ENCODE peak calls at places on chromosomes 1 and 21, in four cellular contexts. W is IMR-90, L is endothelial cell of umbilical vein, P is keratinocyte. F is an unnamed sample.

GRCh38 chr1:63718464-63719075 is 55.2 kb upstream of the ROR1 start:
- DNase-seq in W (no peak), P (no peak), L (no peak), F (no peak)

GRCh38 chr1:11448375-11449085 is 30.4 kb upstream of the DISP3 start:
- DNase-seq in L (no peak), P (no peak), W (no peak), F (no peak)

GRCh38 chr21:41742073-41742875 is 24.6 kb downstream of the RIPK4 start:
- DNase-seq in W (no peak), P (no peak), L (no peak), F (no peak)

GRCh38 chr1:117231748-117232373 is 21.1 kb upstream of the VTCN1 start:
- DNase-seq in P (no peak), W (no peak), L (no peak), F (no peak)

GRCh38 chr1:7581754-7582264 is 189.3 kb upstream of the VAMP3 start:
- DNase-seq in P (no peak), L (no peak), W (no peak), F (peak)

GRCh38 chr1:118339431-118340146 is 154.6 kb upstream of the SPAG17 start:
- DNase-seq in P (peak), W (no peak), L (no peak), F (no peak)

GRCh38 chr1:9201421-9202239 is 32.9 kb upstream of the H6PD start:
- DNase-seq in P (no peak), L (peak), W (peak), F (peak)

GRCh38 chr1:156086256-156086662 is 4.0 kb upstream of the MEX3A start:
- DNase-seq in W (peak), P (no peak), L (peak), F (no peak)

GRCh38 chr1:175188936-175189335 is 3.6 kb downstream of the KIAA0040 start:
- DNase-seq in L (no peak), W (no peak), P (no peak), F (no peak)

GRCh38 chr21:32748529-32748928 is 20.7 kb upstream of the SYNJ1 start:
- DNase-seq in L (no peak), W (no peak), P (no peak), F (no peak)

GRCh38 chr1:16187748-16188401 is 24.6 kb downstream of the ARHGEF19 start:
- DNase-seq in L (peak), P (peak), W (peak), F (peak)

GRCh38 chr21:17231124-17231523 is 281.7 kb upstream of the CXADR start:
- DNase-seq in W (no peak), L (no peak), P (no peak), F (no peak)

GRCh38 chr1:228982637-228983036 is 247.4 kb downstream of the RHOU start:
- DNase-seq in P (no peak), L (no peak), W (no peak), F (no peak)

GRCh38 chr21:41965045-41965444 is 11.2 kb upstream of the C2CD2 start:
- DNase-seq in P (no peak), L (no peak), W (no peak), F (no peak)

GRCh38 chr1:224203243-224204016 is 20.4 kb downstream of the DEGS1 start:
- DNase-seq in L (no peak), W (peak), P (no peak), F (peak)

GRCh38 chr1:239031310-239031709 is 355.1 kb upstream of the CHRM3 start:
- DNase-seq in W (no peak), L (no peak), P (no peak), F (peak)

GRCh38 chr21:28794341-28794970 is 198.2 kb downstream of the LTN1 start:
- DNase-seq in W (no peak), L (peak), P (no peak), F (no peak)

GRCh38 chr1:111204211-111204883 is 3.9 kb upstream of the DENND2D start:
- DNase-seq in L (no peak), W (no peak), P (no peak), F (peak)

GRCh38 chr1:51310871-51311613 is 19.3 kb downstream of the TTC39A start:
- DNase-seq in P (no peak), W (no peak), L (peak), F (no peak)

GRCh38 chr1:169115891-169116585 is 9.5 kb downstream of the ATP1B1 start:
- DNase-seq in P (peak), W (peak), L (no peak), F (no peak)

GRCh38 chr1:202160377-202160940 is at the start of gene PTPN7:
- DNase-seq in L (no peak), W (no peak), P (no peak), F (peak)

GRCh38 chr1:47766832-47767740 is 230.1 kb downstream of the TRABD2B start:
- DNase-seq in L (no peak), W (no peak), P (no peak), F (no peak)

GRCh38 chr1:52727114-52727586 is 897 bp downstream of the ZYG11B start:
- DNase-seq in L (peak), P (no peak), W (no peak), F (no peak)

GRCh38 chr1:97384294-97384952 is 536.4 kb downstream of the DPYD start:
- DNase-seq in P (peak), L (peak), W (peak), F (no peak)

GRCh38 chr1:15277370-15277769 is 30.3 kb downstream of the FHAD1 start:
- DNase-seq in L (no peak), W (no peak), P (no peak), F (no peak)

GRCh38 chr1:87212431-87213125 is 116.1 kb upstream of the LMO4 start:
- DNase-seq in L (no peak), P (no peak), W (no peak), F (no peak)
- H2AFZ ChIP-seq in L (no peak), P (no peak), W (no peak), F (no peak)

GRCh38 chr1:21651214-21652042 is 17.7 kb downstream of the RAP1GAP start:
- DNase-seq in P (no peak), W (no peak), L (no peak), F (peak)
- H3K27ac ChIP-seq in P (no peak), W (no peak), L (no peak), F (no peak)

DNA sequence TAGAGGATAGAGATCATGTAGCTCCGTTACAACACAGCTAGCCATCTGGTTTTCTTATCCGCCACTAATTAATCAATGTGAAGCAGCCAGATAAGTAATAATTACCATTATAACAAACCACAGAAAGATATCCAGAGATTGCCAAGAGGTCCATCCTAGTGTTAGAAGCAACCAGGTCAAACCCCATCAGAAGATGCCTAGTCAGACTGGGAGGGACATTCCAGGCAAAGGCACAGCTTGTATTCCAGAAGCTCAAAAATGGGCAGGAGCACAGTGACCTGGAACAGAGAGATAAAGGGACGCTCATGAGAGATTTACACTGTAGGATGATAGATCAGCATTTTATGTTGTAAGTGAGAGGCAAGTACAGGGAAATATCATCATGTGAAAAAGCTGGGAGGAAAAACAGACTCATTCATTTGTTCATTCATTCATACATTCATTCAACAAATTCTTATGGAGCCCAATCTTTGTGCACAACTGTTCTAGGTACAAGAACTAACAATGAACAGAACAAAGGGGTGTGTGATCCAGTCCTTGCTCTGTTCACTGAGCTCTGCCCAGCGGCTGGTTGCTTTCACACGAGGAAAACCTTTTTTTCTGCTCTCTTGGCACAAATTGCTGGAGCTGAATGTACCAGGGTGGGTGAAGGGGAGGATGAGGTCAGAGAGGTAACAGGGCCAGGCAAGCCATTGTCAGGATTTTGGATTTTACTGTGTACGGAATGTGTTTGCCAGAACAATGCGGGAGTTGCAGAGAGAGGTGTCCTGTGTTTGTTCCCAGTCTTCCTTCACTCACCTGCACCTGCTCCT is 240.8 kb upstream of the FGGY start:
- DNase-seq in W (no peak), P (no peak), L (no peak), F (peak)
- H3K4me3 ChIP-seq in W (no peak), P (no peak), L (no peak), F (no peak)

DNA sequence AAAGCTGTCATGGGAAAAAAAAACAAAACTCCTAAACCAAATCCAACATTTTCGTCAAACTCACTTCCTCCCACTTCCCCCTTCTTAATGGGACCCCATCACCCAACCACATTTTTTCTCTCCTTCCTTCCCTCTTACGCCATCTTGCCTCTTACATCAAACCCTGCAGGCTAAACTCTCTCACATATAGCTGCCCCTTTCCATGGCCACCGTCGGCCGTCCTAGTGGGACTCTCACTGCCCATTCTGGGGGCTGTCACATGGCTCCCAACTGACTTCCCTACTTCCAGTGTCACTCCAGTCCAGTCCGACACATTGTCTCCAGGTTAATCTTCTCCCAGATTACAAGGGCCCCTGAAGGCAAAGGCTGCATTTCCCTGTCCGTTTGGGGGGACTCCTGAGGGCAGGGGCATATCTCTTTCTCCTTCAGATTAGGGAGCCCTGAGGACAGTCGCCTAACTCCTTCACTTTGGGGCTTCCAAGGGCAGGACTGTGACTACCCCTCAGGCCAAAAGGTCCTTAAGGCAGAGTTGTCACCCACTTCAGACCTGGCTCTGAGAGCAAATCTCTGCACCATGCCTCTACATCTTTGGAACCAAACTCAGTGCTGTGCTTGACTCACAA is 658 bp downstream of the UBXN11 start:
- DNase-seq in L (peak), P (no peak), W (no peak), F (peak)
- H2AFZ ChIP-seq in L (peak), P (peak), W (peak), F (peak)

DNA sequence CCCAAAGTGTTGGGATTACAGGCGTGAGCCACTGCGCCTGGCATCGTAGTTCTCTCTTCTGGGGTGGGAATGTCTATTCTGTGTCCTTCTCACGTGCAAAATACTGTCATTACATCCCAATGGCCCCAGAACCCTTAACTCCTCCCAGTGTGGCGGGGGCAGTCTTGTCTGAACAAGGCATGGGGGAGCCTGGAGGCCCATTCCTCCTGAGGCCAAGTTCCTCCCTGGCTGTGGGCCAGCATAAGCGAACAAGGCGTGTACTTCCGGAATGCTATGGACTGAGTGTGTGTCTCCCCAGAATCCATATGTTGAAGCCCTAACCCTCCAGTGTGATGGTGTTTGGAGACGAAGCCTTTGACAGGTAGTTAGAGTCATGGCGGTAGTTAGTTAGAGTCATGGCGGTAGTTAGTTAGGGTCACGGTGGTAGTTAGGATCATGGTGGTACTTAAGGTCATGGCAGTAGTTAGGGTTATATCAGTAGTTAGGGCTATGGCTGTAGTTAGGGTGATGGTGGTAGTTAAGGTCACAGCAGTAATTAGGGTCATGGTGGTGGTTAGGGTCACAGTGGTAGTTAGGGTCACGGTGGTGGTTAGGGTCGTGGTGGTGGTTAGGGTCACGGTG is 71.0 kb downstream of the PRKCZ start:
- DNase-seq in L (no peak), W (no peak), P (no peak), F (peak)
- H3K27ac ChIP-seq in L (no peak), W (no peak), P (no peak), F (no peak)

GRCh38 chr1:61077676-61078521 is 4.5 kb upstream of the NFIA start:
- DNase-seq in W (peak), P (peak), L (peak), F (peak)

GRCh38 chr1:61079276-61079897 is 3.0 kb upstream of the NFIA start:
- DNase-seq in L (peak), P (no peak), W (no peak), F (no peak)

GRCh38 chr1:61079898-61080336 is 2.4 kb upstream of the NFIA start:
- DNase-seq in W (peak), L (peak), P (no peak), F (peak)

GRCh38 chr1:61076728-61077675 is 5.4 kb upstream of the NFIA start:
- DNase-seq in L (peak), P (no peak), W (peak), F (peak)

DNA sequence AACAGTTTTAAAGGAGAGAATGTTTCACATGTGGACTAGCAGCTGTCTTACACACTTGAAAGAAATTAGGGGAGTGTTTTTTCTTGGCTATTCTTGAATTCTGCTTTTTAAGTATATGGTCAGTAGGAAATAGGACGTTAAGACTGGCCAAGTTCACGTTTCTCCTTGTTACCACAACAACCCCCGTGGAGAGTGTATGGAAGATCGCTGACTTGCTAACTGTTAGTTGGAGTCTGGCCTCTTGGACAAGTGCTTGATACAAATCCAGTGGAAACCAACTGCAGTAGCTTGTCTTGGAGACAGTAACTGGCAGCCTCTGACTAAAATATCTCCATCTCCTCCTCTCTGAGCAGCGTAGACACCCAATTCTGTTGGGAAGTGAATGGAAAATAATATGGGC is 3.8 kb upstream of the NFIA start:
- DNase-seq in W (no peak), L (peak), P (no peak), F (no peak)
- H3K4me3 ChIP-seq in W (no peak), L (peak), P (peak), F (peak)

DNA sequence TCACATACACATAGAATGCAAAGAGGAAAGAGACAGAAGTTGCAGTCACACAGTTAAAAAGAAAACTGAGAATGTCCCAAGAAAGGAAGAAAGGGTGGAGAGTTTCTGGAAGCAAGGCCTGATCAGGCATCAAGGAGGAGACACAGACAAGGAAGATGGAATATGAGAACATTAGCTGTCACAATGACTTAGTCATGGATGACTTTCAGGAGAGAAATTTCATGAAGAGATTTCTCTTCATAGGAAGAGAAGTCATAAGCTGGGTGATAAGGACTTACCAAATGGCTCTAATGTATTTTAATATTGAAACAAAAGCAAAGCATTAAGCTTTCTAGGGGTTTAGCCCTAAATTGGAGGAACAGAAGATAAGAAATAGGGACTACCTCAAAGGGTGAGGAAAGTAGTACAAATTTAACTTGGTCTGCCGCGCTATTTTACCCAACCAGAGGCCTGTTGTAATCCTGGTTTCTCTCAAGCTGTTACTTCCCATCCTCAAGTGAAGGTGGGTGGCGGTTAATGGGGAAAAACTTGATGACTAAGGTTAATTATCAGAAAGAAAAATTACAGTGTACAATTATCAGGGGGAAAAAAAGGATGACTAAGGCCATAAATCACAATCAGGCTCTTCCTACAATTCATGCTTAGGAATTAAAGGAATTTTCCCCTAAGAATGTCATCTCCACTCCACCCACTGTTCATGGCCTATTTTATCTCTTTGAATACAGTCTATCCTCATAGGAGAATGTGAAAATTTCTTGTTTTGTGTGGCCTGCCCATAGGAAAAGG is 93.9 kb upstream of the ADGRL2 start:
- DNase-seq in W (peak), P (no peak), L (peak), F (peak)
- H2AFZ ChIP-seq in W (no peak), P (peak), L (peak), F (peak)

GRCh38 chr1:209749660-209750059 is 6.2 kb upstream of the TRAF3IP3 start:
- DNase-seq in W (no peak), L (no peak), P (no peak), F (no peak)

GRCh38 chr1:209746469-209747269 is 9.2 kb upstream of the TRAF3IP3 start:
- DNase-seq in W (no peak), P (no peak), L (no peak), F (no peak)

GRCh38 chr1:209747580-209748262 is 8.1 kb upstream of the TRAF3IP3 start:
- DNase-seq in P (peak), L (peak), W (peak), F (peak)

GRCh38 chr1:209751627-209752231 is 4.1 kb upstream of the TRAF3IP3 start:
- DNase-seq in W (no peak), P (no peak), L (no peak), F (no peak)

GRCh38 chr1:209748620-209749019 is 7.2 kb upstream of the TRAF3IP3 start:
- DNase-seq in L (no peak), W (no peak), P (no peak), F (peak)
- H3K27ac ChIP-seq in L (no peak), W (no peak), P (no peak), F (no peak)

DNA sequence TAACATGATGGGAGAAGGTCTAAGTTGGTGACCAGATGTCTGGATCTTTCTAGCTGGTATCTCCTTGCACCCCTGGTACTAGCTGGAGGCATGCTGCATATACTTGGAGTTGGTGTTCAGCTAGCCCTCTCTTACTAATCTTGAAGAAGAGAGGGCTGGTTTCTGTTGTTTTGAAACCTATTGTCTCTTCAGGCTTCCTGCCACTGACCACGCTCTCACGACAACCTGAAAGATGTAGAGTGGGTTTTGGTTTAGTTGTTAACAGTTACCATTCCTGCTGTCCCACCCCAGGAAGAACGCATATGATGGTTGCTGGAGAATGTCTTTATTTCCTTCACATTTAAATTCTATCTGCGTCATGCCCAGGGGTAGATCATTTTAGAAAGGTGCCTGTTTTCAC is 3.6 kb downstream of the MAN1C1 start:
- DNase-seq in W (no peak), P (no peak), L (no peak), F (peak)
- H3K4me3 ChIP-seq in W (no peak), P (no peak), L (no peak), F (no peak)

DNA sequence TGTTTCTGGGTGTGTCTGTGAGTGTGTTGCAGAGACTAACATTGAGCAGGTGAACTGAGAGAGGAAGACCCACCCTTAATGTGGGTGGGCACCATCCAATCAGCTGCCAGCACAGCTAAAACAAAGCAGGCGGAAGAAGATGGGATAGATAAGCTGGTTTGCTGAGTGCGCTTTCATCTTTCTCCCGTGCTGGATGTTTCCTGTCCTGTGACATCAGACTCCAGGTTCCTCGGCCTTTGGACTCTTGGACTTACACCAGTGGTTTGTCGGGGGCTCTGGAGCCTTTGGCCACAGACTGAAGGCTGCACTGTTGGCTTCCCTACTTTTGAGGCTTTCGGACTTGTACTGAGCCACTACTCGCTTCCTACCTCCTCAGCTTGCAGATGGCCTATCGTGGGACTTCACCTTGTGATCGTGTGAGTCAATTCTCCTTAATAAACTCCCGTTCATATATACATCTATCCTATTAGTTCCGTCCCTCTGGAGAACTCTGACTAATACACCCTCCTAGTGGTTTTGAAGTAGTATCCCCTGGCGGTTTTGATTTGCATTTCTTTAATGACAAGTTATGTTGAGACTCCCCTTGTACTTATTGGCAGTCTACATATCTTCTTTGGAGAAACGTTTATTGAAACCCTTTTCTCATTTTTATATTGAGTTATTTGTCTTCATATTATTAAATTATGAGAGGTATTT is 546.6 kb upstream of the TMPRSS15 start:
- DNase-seq in P (no peak), L (no peak), W (no peak), F (no peak)
- H2AFZ ChIP-seq in P (no peak), L (no peak), W (no peak), F (no peak)